ENCODE peak calls at places on chromosome 10, in eight cellular contexts. One of them, this sample, is unnamed.
A peak's percentile ranks its signal among the peaks of the same experiment; 100 is the strongest.

GRCh38 chr10:19971343-19971742 is 155.1 kb downstream of the PLXDC2 start:
- DNase-seq in brain microvascular endothelial cell: no peak
- DNase-seq in tibial nerve: no peak
- DNase-seq in OCI-LY7: no peak
- DNase-seq in upper lobe of right lung: no peak
- DNase-seq in lower lobe of right lung: no peak
- DNase-seq in nephron progenitor cell: no peak
- DNase-seq in AG10803: no peak
- DNase-seq in this sample: no peak

GRCh38 chr10:93408788-93409187 is 73.3 kb downstream of the MYOF start:
- DNase-seq in OCI-LY7: no peak
- DNase-seq in brain microvascular endothelial cell: no peak
- DNase-seq in nephron progenitor cell: no peak
- DNase-seq in lower lobe of right lung: no peak
- DNase-seq in tibial nerve: no peak
- DNase-seq in AG10803: no peak
- DNase-seq in upper lobe of right lung: no peak
- DNase-seq in this sample: no peak

GRCh38 chr10:71077143-71077581 is 135.2 kb upstream of the UNC5B start:
- DNase-seq in upper lobe of right lung: peak; percentile 46
- DNase-seq in lower lobe of right lung: no peak
- DNase-seq in AG10803: no peak
- DNase-seq in OCI-LY7: no peak
- DNase-seq in tibial nerve: no peak
- DNase-seq in brain microvascular endothelial cell: no peak
- DNase-seq in nephron progenitor cell: no peak
- DNase-seq in this sample: peak; percentile 4

GRCh38 chr10:131556897-131557500 is 245.5 kb upstream of the TCERG1L start:
- DNase-seq in OCI-LY7: no peak
- DNase-seq in tibial nerve: no peak
- DNase-seq in brain microvascular endothelial cell: no peak
- DNase-seq in AG10803: no peak
- DNase-seq in upper lobe of right lung: no peak
- DNase-seq in lower lobe of right lung: no peak
- DNase-seq in nephron progenitor cell: no peak
- DNase-seq in this sample: no peak

GRCh38 chr10:124906551-124907001 is 35.3 kb upstream of the ZRANB1 start:
- DNase-seq in lower lobe of right lung: no peak
- DNase-seq in upper lobe of right lung: no peak
- DNase-seq in brain microvascular endothelial cell: peak; percentile 47
- DNase-seq in OCI-LY7: no peak
- DNase-seq in AG10803: peak; percentile 94
- DNase-seq in nephron progenitor cell: no peak
- DNase-seq in tibial nerve: no peak
- DNase-seq in this sample: no peak

GRCh38 chr10:131082991-131083465 is 228.5 kb downstream of the TCERG1L start:
- DNase-seq in AG10803: no peak
- DNase-seq in nephron progenitor cell: no peak
- DNase-seq in lower lobe of right lung: no peak
- DNase-seq in upper lobe of right lung: no peak
- DNase-seq in tibial nerve: no peak
- DNase-seq in OCI-LY7: no peak
- DNase-seq in brain microvascular endothelial cell: no peak
- DNase-seq in this sample: no peak

GRCh38 chr10:89003344-89003743 is 12.7 kb downstream of the FAS start:
- DNase-seq in upper lobe of right lung: no peak
- DNase-seq in lower lobe of right lung: no peak
- DNase-seq in AG10803: no peak
- DNase-seq in nephron progenitor cell: no peak
- DNase-seq in tibial nerve: no peak
- DNase-seq in OCI-LY7: peak; percentile 42
- DNase-seq in brain microvascular endothelial cell: no peak
- DNase-seq in this sample: no peak

GRCh38 chr10:56586391-56586790 is 225.3 kb upstream of the ZWINT start:
- DNase-seq in tibial nerve: no peak
- DNase-seq in upper lobe of right lung: no peak
- DNase-seq in OCI-LY7: no peak
- DNase-seq in nephron progenitor cell: no peak
- DNase-seq in AG10803: no peak
- DNase-seq in brain microvascular endothelial cell: no peak
- DNase-seq in lower lobe of right lung: no peak
- DNase-seq in this sample: no peak

GRCh38 chr10:11178606-11179221 is 161.0 kb downstream of the CELF2 start:
- DNase-seq in brain microvascular endothelial cell: peak; percentile 82
- DNase-seq in OCI-LY7: peak; percentile 85
- DNase-seq in lower lobe of right lung: peak; percentile 61
- DNase-seq in AG10803: peak; percentile 30
- DNase-seq in nephron progenitor cell: no peak
- DNase-seq in upper lobe of right lung: no peak
- DNase-seq in tibial nerve: no peak
- DNase-seq in this sample: peak; percentile 43

GRCh38 chr10:42111076-42111475 is 527.3 kb downstream of the ZNF33B start:
- DNase-seq in tibial nerve: no peak
- DNase-seq in nephron progenitor cell: no peak
- DNase-seq in upper lobe of right lung: no peak
- DNase-seq in brain microvascular endothelial cell: no peak
- DNase-seq in AG10803: no peak
- DNase-seq in OCI-LY7: no peak
- DNase-seq in lower lobe of right lung: no peak
- DNase-seq in this sample: no peak

GRCh38 chr10:69649771-69650550 is 19.9 kb downstream of the FAM241B start:
- DNase-seq in tibial nerve: no peak
- DNase-seq in upper lobe of right lung: no peak
- DNase-seq in lower lobe of right lung: no peak
- DNase-seq in nephron progenitor cell: no peak
- DNase-seq in brain microvascular endothelial cell: no peak
- DNase-seq in OCI-LY7: no peak
- DNase-seq in AG10803: no peak
- DNase-seq in this sample: no peak

GRCh38 chr10:13684252-13684791 is 97.6 kb downstream of the PRPF18 start:
- DNase-seq in brain microvascular endothelial cell: peak; percentile 81
- DNase-seq in tibial nerve: peak; percentile 28
- DNase-seq in nephron progenitor cell: no peak
- DNase-seq in AG10803: peak; percentile 73
- DNase-seq in upper lobe of right lung: peak; percentile 70
- DNase-seq in OCI-LY7: no peak
- DNase-seq in lower lobe of right lung: peak; percentile 68
- DNase-seq in this sample: no peak

GRCh38 chr10:44660271-44660670 is 250.9 kb upstream of the TMEM72 start:
- DNase-seq in nephron progenitor cell: no peak
- DNase-seq in AG10803: no peak
- DNase-seq in tibial nerve: no peak
- DNase-seq in upper lobe of right lung: no peak
- DNase-seq in lower lobe of right lung: no peak
- DNase-seq in brain microvascular endothelial cell: no peak
- DNase-seq in OCI-LY7: no peak
- DNase-seq in this sample: no peak

GRCh38 chr10:5961405-5962100 is 15.8 kb downstream of the IL15RA start:
- DNase-seq in lower lobe of right lung: peak; percentile 28
- DNase-seq in AG10803: no peak
- DNase-seq in brain microvascular endothelial cell: no peak
- DNase-seq in upper lobe of right lung: no peak
- DNase-seq in tibial nerve: no peak
- DNase-seq in OCI-LY7: no peak
- DNase-seq in nephron progenitor cell: no peak
- DNase-seq in this sample: no peak

GRCh38 chr10:102764340-102765257 is 20.9 kb downstream of the WBP1L start:
- DNase-seq in tibial nerve: no peak
- DNase-seq in nephron progenitor cell: no peak
- DNase-seq in lower lobe of right lung: no peak
- DNase-seq in upper lobe of right lung: no peak
- DNase-seq in AG10803: no peak
- DNase-seq in OCI-LY7: no peak
- DNase-seq in brain microvascular endothelial cell: no peak
- DNase-seq in this sample: no peak

GRCh38 chr10:118423800-118424479 is 81.8 kb upstream of the FAM204A start:
- DNase-seq in lower lobe of right lung: peak; percentile 88
- DNase-seq in nephron progenitor cell: peak; percentile 88
- DNase-seq in upper lobe of right lung: peak; percentile 89
- DNase-seq in AG10803: peak; percentile 91
- DNase-seq in OCI-LY7: peak; percentile 63
- DNase-seq in brain microvascular endothelial cell: peak; percentile 89
- DNase-seq in tibial nerve: peak; percentile 62
- DNase-seq in this sample: peak; percentile 16

GRCh38 chr10:21534611-21535493 is 820 bp downstream of the MLLT10 start:
- DNase-seq in upper lobe of right lung: peak; percentile 86
- DNase-seq in lower lobe of right lung: peak; percentile 79
- DNase-seq in AG10803: no peak
- DNase-seq in brain microvascular endothelial cell: no peak
- DNase-seq in OCI-LY7: peak; percentile 61
- DNase-seq in nephron progenitor cell: peak; percentile 77
- DNase-seq in tibial nerve: peak; percentile 48
- DNase-seq in this sample: peak; percentile 49

GRCh38 chr10:131979821-131980270 is 1.9 kb downstream of the BNIP3 start:
- DNase-seq in upper lobe of right lung: no peak
- DNase-seq in OCI-LY7: no peak
- DNase-seq in lower lobe of right lung: no peak
- DNase-seq in AG10803: peak; percentile 26
- DNase-seq in brain microvascular endothelial cell: peak; percentile 36
- DNase-seq in nephron progenitor cell: peak; percentile 45
- DNase-seq in tibial nerve: no peak
- DNase-seq in this sample: no peak

GRCh38 chr10:95289003-95289920 is 1.5 kb downstream of the PDLIM1 start:
- DNase-seq in OCI-LY7: peak; percentile 41
- DNase-seq in nephron progenitor cell: no peak
- DNase-seq in AG10803: peak; percentile 57
- DNase-seq in lower lobe of right lung: no peak
- DNase-seq in tibial nerve: no peak
- DNase-seq in brain microvascular endothelial cell: no peak
- DNase-seq in upper lobe of right lung: no peak
- DNase-seq in this sample: no peak

GRCh38 chr10:31745612-31746376 is 182.8 kb downstream of the ARHGAP12 start:
- DNase-seq in OCI-LY7: no peak
- DNase-seq in tibial nerve: no peak
- DNase-seq in nephron progenitor cell: no peak
- DNase-seq in brain microvascular endothelial cell: peak; percentile 89
- DNase-seq in upper lobe of right lung: no peak
- DNase-seq in lower lobe of right lung: no peak
- DNase-seq in AG10803: peak; percentile 92
- DNase-seq in this sample: no peak

GRCh38 chr10:6117711-6118110 is 28.9 kb downstream of the RBM17 start:
- DNase-seq in brain microvascular endothelial cell: no peak
- DNase-seq in nephron progenitor cell: no peak
- DNase-seq in OCI-LY7: no peak
- DNase-seq in upper lobe of right lung: no peak
- DNase-seq in lower lobe of right lung: no peak
- DNase-seq in tibial nerve: no peak
- DNase-seq in AG10803: no peak
- DNase-seq in this sample: no peak

GRCh38 chr10:86048973-86049372 is 317.6 kb downstream of the GRID1 start:
- DNase-seq in brain microvascular endothelial cell: no peak
- DNase-seq in upper lobe of right lung: no peak
- DNase-seq in nephron progenitor cell: no peak
- DNase-seq in lower lobe of right lung: no peak
- DNase-seq in OCI-LY7: no peak
- DNase-seq in AG10803: no peak
- DNase-seq in tibial nerve: no peak
- DNase-seq in this sample: no peak

GRCh38 chr10:33376976-33377657 is 42.6 kb upstream of the NRP1 start:
- DNase-seq in AG10803: peak; percentile 77
- DNase-seq in OCI-LY7: no peak
- DNase-seq in upper lobe of right lung: no peak
- DNase-seq in brain microvascular endothelial cell: peak; percentile 21
- DNase-seq in nephron progenitor cell: no peak
- DNase-seq in tibial nerve: no peak
- DNase-seq in lower lobe of right lung: no peak
- DNase-seq in this sample: no peak

GRCh38 chr10:131442271-131442670 is 130.8 kb upstream of the TCERG1L start:
- DNase-seq in lower lobe of right lung: no peak
- DNase-seq in brain microvascular endothelial cell: no peak
- DNase-seq in nephron progenitor cell: no peak
- DNase-seq in OCI-LY7: no peak
- DNase-seq in AG10803: no peak
- DNase-seq in tibial nerve: no peak
- DNase-seq in upper lobe of right lung: no peak
- DNase-seq in this sample: no peak

GRCh38 chr10:77604941-77605351 is 32.7 kb downstream of the KCNMA1 start:
- DNase-seq in tibial nerve: no peak
- DNase-seq in nephron progenitor cell: no peak
- DNase-seq in AG10803: no peak
- DNase-seq in brain microvascular endothelial cell: no peak
- DNase-seq in upper lobe of right lung: no peak
- DNase-seq in OCI-LY7: no peak
- DNase-seq in lower lobe of right lung: no peak
- DNase-seq in this sample: no peak

GRCh38 chr10:73802276-73802991 is 9.0 kb downstream of the NDST2 start:
- DNase-seq in tibial nerve: no peak
- DNase-seq in OCI-LY7: no peak
- DNase-seq in nephron progenitor cell: no peak
- DNase-seq in lower lobe of right lung: no peak
- DNase-seq in upper lobe of right lung: no peak
- DNase-seq in brain microvascular endothelial cell: no peak
- DNase-seq in AG10803: no peak
- DNase-seq in this sample: no peak
- TF ChIP-seq CTCF in tibial nerve: no peak
- TF ChIP-seq CTCF in OCI-LY7: no peak
- TF ChIP-seq CTCF in nephron progenitor cell: no peak
- TF ChIP-seq CTCF in lower lobe of right lung: no peak
- TF ChIP-seq CTCF in upper lobe of right lung: no peak
- TF ChIP-seq CTCF in brain microvascular endothelial cell: peak; percentile 3
- TF ChIP-seq CTCF in AG10803: peak; percentile 19
- TF ChIP-seq CTCF in this sample: no peak

DNA sequence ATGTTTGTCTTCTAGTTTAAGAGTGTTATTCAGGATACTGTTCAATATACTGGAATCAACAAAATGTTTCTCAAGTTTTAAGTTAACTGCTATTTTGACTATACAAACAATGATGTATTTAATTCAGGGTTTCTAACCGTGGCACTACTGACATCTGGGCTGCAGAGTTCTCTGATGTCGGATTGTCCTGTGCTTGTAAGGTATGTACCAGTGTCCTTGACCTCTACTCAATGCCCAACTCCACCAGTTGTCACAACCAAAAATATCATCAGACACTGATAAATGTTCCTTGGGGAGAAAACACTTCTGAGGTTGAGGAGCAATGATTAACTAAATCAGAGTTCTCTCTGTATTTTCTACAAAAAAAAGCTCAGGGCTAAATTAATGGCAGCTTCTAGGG is 301.5 kb downstream of the PARD3 start:
- DNase-seq in nephron progenitor cell: no peak
- DNase-seq in upper lobe of right lung: no peak
- DNase-seq in tibial nerve: no peak
- DNase-seq in lower lobe of right lung: no peak
- DNase-seq in OCI-LY7: no peak
- DNase-seq in AG10803: no peak
- DNase-seq in brain microvascular endothelial cell: no peak
- DNase-seq in this sample: no peak
- TF ChIP-seq CTCF in nephron progenitor cell: no peak
- TF ChIP-seq CTCF in upper lobe of right lung: no peak
- TF ChIP-seq CTCF in tibial nerve: no peak
- TF ChIP-seq CTCF in lower lobe of right lung: no peak
- TF ChIP-seq CTCF in OCI-LY7: no peak
- TF ChIP-seq CTCF in AG10803: no peak
- TF ChIP-seq CTCF in brain microvascular endothelial cell: no peak
- TF ChIP-seq CTCF in this sample: no peak

GRCh38 chr10:12264204-12264908 is 68.4 kb downstream of the CDC123 start:
- DNase-seq in tibial nerve: peak; percentile 55
- DNase-seq in nephron progenitor cell: peak; percentile 79
- DNase-seq in upper lobe of right lung: peak; percentile 90
- DNase-seq in AG10803: peak; percentile 66
- DNase-seq in brain microvascular endothelial cell: peak; percentile 82
- DNase-seq in lower lobe of right lung: peak; percentile 87
- DNase-seq in OCI-LY7: peak; percentile 97
- DNase-seq in this sample: peak; percentile 86
- TF ChIP-seq CTCF in tibial nerve: peak; percentile 84
- TF ChIP-seq CTCF in nephron progenitor cell: peak; percentile 72
- TF ChIP-seq CTCF in upper lobe of right lung: peak; percentile 80
- TF ChIP-seq CTCF in AG10803: peak; percentile 71
- TF ChIP-seq CTCF in brain microvascular endothelial cell: peak; percentile 79
- TF ChIP-seq CTCF in lower lobe of right lung: peak; percentile 83
- TF ChIP-seq CTCF in OCI-LY7: peak; percentile 89
- TF ChIP-seq CTCF in this sample: no peak

GRCh38 chr10:108204528-108205313 is 1040.2 kb upstream of the SORCS1 start:
- DNase-seq in AG10803: peak; percentile 45
- DNase-seq in lower lobe of right lung: no peak
- DNase-seq in tibial nerve: no peak
- DNase-seq in nephron progenitor cell: peak; percentile 37
- DNase-seq in upper lobe of right lung: no peak
- DNase-seq in brain microvascular endothelial cell: no peak
- DNase-seq in OCI-LY7: peak; percentile 20
- DNase-seq in this sample: no peak
- TF ChIP-seq CTCF in AG10803: peak; percentile 81
- TF ChIP-seq CTCF in lower lobe of right lung: peak; percentile 46
- TF ChIP-seq CTCF in tibial nerve: peak; percentile 56
- TF ChIP-seq CTCF in nephron progenitor cell: peak; percentile 89
- TF ChIP-seq CTCF in upper lobe of right lung: peak; percentile 58
- TF ChIP-seq CTCF in brain microvascular endothelial cell: peak; percentile 65
- TF ChIP-seq CTCF in OCI-LY7: peak; percentile 82
- TF ChIP-seq CTCF in this sample: no peak

This sample was measured in activated B cell treated with CpG ODN at 0.5 μM for 24 hours.